ENCODE peak calls at places on chromosomes 7 and 10, in five cellular contexts. One of them, this sample, is unnamed.
A peak's percentile ranks its signal among the peaks of the same experiment; 100 is the strongest.

GRCh38 chr10:19592276-19592675 is 224.0 kb upstream of the PLXDC2 start:
- DNase-seq in mesendoderm: peak; percentile 20
- DNase-seq in RWPE1: peak; percentile 79
- DNase-seq in thoracic aorta: no peak
- DNase-seq in neuronal stem cell: no peak
- DNase-seq in this sample: no peak

GRCh38 chr10:70585555-70586243 is 16.8 kb downstream of the PRF1 start:
- DNase-seq in mesendoderm: no peak
- DNase-seq in RWPE1: no peak
- DNase-seq in thoracic aorta: no peak
- DNase-seq in neuronal stem cell: no peak
- DNase-seq in this sample: no peak

GRCh38 chr10:63720072-63720537 is 198.9 kb downstream of the REEP3 start:
- DNase-seq in mesendoderm: peak; percentile 82
- DNase-seq in RWPE1: peak; percentile 38
- DNase-seq in thoracic aorta: no peak
- DNase-seq in neuronal stem cell: peak; percentile 52
- DNase-seq in this sample: peak; percentile 83

GRCh38 chr7:130912910-130913720 is 179.1 kb upstream of the KLF14 start:
- DNase-seq in mesendoderm: peak; percentile 34
- DNase-seq in RWPE1: peak; percentile 80
- DNase-seq in thoracic aorta: peak; percentile 80
- DNase-seq in neuronal stem cell: no peak
- DNase-seq in this sample: no peak

GRCh38 chr10:6669269-6669859 is 89.3 kb upstream of the PRKCQ start:
- DNase-seq in mesendoderm: peak; percentile 53
- DNase-seq in RWPE1: peak; percentile 62
- DNase-seq in thoracic aorta: no peak
- DNase-seq in neuronal stem cell: peak; percentile 17
- DNase-seq in this sample: peak; percentile 77

GRCh38 chr7:149790754-149791360 is 17.5 kb upstream of the ZNF467 start:
- DNase-seq in mesendoderm: no peak
- DNase-seq in RWPE1: no peak
- DNase-seq in thoracic aorta: no peak
- DNase-seq in neuronal stem cell: no peak
- DNase-seq in this sample: no peak

GRCh38 chr7:40546616-40547501 is 412.1 kb downstream of the SUGCT start:
- DNase-seq in mesendoderm: no peak
- DNase-seq in RWPE1: no peak
- DNase-seq in thoracic aorta: no peak
- DNase-seq in neuronal stem cell: no peak
- DNase-seq in this sample: no peak

GRCh38 chr10:28331821-28332220 is 29.0 kb upstream of the MPP7 start:
- DNase-seq in mesendoderm: no peak
- DNase-seq in RWPE1: peak; percentile 27
- DNase-seq in thoracic aorta: no peak
- DNase-seq in neuronal stem cell: no peak
- DNase-seq in this sample: no peak

DNA sequence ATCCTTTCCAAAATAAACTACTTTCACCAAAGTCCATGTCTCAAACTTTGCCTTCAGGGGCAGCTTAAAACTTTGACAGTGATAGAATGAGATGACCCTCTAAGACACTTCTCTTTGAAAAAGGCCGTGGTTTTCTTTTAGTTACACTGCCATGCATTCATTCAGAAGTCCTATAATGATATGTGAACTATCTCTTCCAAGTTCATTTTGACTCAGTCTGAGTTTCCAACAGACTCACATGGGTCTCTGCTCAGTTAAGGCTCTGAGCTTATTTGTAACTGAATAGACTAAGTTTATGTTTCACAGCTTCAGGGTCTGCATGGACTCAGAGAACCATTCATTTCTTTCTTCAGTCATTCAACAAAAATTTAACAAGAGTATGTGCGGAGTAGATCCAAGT is 208.9 kb upstream of the PRSS1 start:
- DNase-seq in mesendoderm: no peak
- DNase-seq in RWPE1: no peak
- DNase-seq in thoracic aorta: no peak
- DNase-seq in neuronal stem cell: no peak
- DNase-seq in this sample: no peak
- H3K27ac ChIP-seq in mesendoderm: no peak overlapping the region
- H3K27ac ChIP-seq in RWPE1: no peak overlapping the region
- H3K27ac ChIP-seq in thoracic aorta: no peak overlapping the region
- H3K27ac ChIP-seq in neuronal stem cell: no peak overlapping the region
- H3K27ac ChIP-seq in this sample: no peak overlapping the region

GRCh38 chr7:154584352-154585252 is 418.3 kb downstream of the PAXIP1 start:
- DNase-seq in mesendoderm: peak; percentile 48
- DNase-seq in RWPE1: peak; percentile 16
- DNase-seq in thoracic aorta: no peak
- DNase-seq in neuronal stem cell: no peak
- DNase-seq in this sample: no peak
- H3K27ac ChIP-seq in mesendoderm: no peak overlapping the region
- H3K27ac ChIP-seq in RWPE1: no peak overlapping the region
- H3K27ac ChIP-seq in thoracic aorta: no peak overlapping the region
- H3K27ac ChIP-seq in neuronal stem cell: no peak overlapping the region
- H3K27ac ChIP-seq in this sample: no peak overlapping the region

GRCh38 chr7:4648111-4648510 is 34.0 kb upstream of the FOXK1 start:
- DNase-seq in mesendoderm: no peak
- DNase-seq in RWPE1: no peak
- DNase-seq in thoracic aorta: no peak
- DNase-seq in neuronal stem cell: no peak
- DNase-seq in this sample: no peak

GRCh38 chr7:4655311-4655710 is 26.8 kb upstream of the FOXK1 start:
- DNase-seq in mesendoderm: no peak
- DNase-seq in RWPE1: peak; percentile 61
- DNase-seq in thoracic aorta: no peak
- DNase-seq in neuronal stem cell: no peak
- DNase-seq in this sample: no peak

GRCh38 chr7:4653771-4654170 is 28.3 kb upstream of the FOXK1 start:
- DNase-seq in mesendoderm: no peak
- DNase-seq in RWPE1: no peak
- DNase-seq in thoracic aorta: no peak
- DNase-seq in neuronal stem cell: no peak
- DNase-seq in this sample: no peak

GRCh38 chr7:4645241-4645640 is 36.9 kb upstream of the FOXK1 start:
- DNase-seq in mesendoderm: no peak
- DNase-seq in RWPE1: no peak
- DNase-seq in thoracic aorta: no peak
- DNase-seq in neuronal stem cell: no peak
- DNase-seq in this sample: no peak

GRCh38 chr7:4650471-4651047 is 31.5 kb upstream of the FOXK1 start:
- DNase-seq in mesendoderm: peak; percentile 18
- DNase-seq in RWPE1: no peak
- DNase-seq in thoracic aorta: no peak
- DNase-seq in neuronal stem cell: peak; percentile 83
- DNase-seq in this sample: peak; percentile 72
- H3K27ac ChIP-seq in mesendoderm: peak overlapping the region; percentile 36
- H3K27ac ChIP-seq in RWPE1: peak overlapping the region; percentile 5
- H3K27ac ChIP-seq in thoracic aorta: peak overlapping the region; percentile 46
- H3K27ac ChIP-seq in neuronal stem cell: peak overlapping the region; percentile 98
- H3K27ac ChIP-seq in this sample: no peak overlapping the region

GRCh38 chr7:1172666-1173523 is 12.9 kb upstream of the ZFAND2A start:
- DNase-seq in mesendoderm: no peak
- DNase-seq in RWPE1: no peak
- DNase-seq in thoracic aorta: no peak
- DNase-seq in neuronal stem cell: no peak
- DNase-seq in this sample: no peak

GRCh38 chr7:1170741-1171501 is 10.9 kb upstream of the ZFAND2A start:
- DNase-seq in mesendoderm: no peak
- DNase-seq in RWPE1: no peak
- DNase-seq in thoracic aorta: no peak
- DNase-seq in neuronal stem cell: no peak
- DNase-seq in this sample: peak; percentile 23

GRCh38 chr7:1164436-1164835 is 4.4 kb upstream of the ZFAND2A start:
- DNase-seq in mesendoderm: no peak
- DNase-seq in RWPE1: no peak
- DNase-seq in thoracic aorta: no peak
- DNase-seq in neuronal stem cell: no peak
- DNase-seq in this sample: no peak

GRCh38 chr7:1168422-1168821 is 8.4 kb upstream of the ZFAND2A start:
- DNase-seq in mesendoderm: no peak
- DNase-seq in RWPE1: no peak
- DNase-seq in thoracic aorta: no peak
- DNase-seq in neuronal stem cell: no peak
- DNase-seq in this sample: no peak

DNA sequence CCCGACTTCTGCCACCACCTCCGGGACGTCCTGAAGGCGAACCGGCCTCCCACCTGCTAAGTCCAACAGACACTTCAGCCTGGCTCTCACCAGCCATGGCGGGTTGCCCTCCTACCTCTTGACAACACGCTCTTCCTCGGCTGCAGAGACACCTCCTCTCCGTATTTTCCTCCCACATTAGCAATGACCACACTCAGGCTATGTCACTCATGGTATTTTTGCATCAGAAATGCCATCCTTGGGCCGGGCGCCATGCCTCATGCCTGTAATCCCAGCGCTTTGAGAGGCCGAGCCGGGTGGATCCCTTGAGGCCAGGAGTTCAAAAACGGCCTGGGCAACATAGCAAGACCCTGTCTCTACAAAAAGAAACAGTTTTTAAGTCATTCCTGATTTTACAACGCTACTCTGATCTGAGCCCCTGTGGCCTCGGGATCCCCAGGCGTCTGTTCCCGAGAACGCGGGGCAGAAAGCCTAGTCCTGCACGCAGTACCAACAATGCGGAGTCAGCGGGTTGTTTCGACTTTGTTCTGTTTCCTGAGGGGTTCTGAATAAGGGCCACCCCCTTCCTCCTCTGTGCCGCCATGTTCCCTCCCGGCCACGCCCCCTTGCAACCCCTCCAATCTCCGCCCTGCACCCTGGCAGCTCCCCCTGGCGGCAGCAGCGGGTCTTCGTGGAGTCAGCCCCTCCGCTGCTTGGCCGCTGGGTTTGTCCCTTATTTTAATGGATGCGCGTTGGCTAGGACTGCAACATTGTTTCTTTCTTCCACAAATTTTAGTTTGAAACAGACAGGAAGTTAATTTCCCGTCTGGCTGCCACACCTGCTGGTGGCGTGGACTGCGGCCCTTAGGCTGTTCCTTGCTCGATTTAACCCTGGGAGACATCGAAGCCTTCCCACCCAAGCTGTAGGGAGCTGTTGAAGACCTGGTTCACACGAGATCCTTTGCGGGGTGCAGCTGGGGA is 9.7 kb upstream of the ZFAND2A start:
- DNase-seq in mesendoderm: peak; percentile 85
- DNase-seq in RWPE1: peak; percentile 75
- DNase-seq in thoracic aorta: peak; percentile 48
- DNase-seq in neuronal stem cell: peak; percentile 59
- DNase-seq in this sample: peak; percentile 98
- H3K27ac ChIP-seq in mesendoderm: no peak overlapping the region
- H3K27ac ChIP-seq in RWPE1: peak overlapping the region; percentile 22
- H3K27ac ChIP-seq in thoracic aorta: no peak overlapping the region
- H3K27ac ChIP-seq in neuronal stem cell: no peak overlapping the region
- H3K27ac ChIP-seq in this sample: peak overlapping the region; percentile 80

GRCh38 chr7:114416089-114416990 is 1.7 kb downstream of the FOXP2 start:
- DNase-seq in mesendoderm: no peak
- DNase-seq in RWPE1: no peak
- DNase-seq in thoracic aorta: no peak
- DNase-seq in neuronal stem cell: no peak
- DNase-seq in this sample: no peak

GRCh38 chr7:114412548-114412947 is 2.1 kb upstream of the FOXP2 start:
- DNase-seq in mesendoderm: no peak
- DNase-seq in RWPE1: no peak
- DNase-seq in thoracic aorta: no peak
- DNase-seq in neuronal stem cell: no peak
- DNase-seq in this sample: no peak

GRCh38 chr7:114413741-114414140 is 874 bp upstream of the FOXP2 start:
- DNase-seq in mesendoderm: no peak
- DNase-seq in RWPE1: no peak
- DNase-seq in thoracic aorta: no peak
- DNase-seq in neuronal stem cell: no peak
- DNase-seq in this sample: no peak

GRCh38 chr7:114414151-114415053 is at the start of gene FOXP2:
- DNase-seq in mesendoderm: peak; percentile 48
- DNase-seq in RWPE1: no peak
- DNase-seq in thoracic aorta: no peak
- DNase-seq in neuronal stem cell: no peak
- DNase-seq in this sample: no peak

DNA sequence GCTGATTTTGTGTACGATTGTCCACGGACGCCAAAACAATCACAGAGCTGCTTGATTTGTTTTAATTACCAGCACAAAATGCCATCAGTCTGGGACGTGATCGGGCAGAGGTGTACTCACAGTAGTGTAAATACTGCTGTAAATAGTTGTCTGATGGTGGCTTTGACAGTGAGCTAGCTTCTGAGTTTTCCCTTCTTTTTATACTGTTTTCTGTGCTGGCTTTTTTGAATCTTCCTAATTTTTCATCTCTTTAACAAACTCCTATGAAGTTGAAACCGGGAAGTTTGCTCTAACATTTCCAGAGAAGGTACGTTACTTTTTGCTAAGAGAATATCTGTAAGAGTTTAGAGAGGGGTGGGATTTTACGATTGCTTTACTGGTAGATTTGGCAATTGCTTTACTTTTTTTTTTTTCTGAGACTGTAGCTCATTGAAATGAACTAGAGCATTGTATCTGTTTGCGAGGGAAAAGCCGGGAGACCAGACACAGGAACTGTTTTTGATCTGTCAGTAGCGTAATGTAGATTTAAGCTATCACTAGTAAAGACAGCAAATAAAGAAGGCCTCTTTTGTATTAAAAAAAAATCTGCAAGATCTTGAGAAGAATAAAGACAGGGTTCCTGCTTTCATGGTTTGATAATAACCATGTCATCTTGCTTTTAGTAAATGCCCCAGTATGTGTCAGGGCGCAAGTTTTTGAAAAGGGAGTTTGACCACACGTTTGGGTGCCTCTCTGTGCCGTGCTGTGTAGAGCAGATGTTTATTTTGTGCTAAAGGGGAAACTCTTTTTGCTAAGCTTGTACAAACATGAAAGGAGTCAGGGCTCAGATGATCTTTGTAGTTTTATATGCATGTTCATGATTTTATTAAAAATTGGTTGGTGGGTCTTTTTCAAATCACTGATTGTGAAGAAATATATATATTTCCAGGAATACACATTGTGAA is 711 bp downstream of the FOXP2 start:
- DNase-seq in mesendoderm: no peak
- DNase-seq in RWPE1: no peak
- DNase-seq in thoracic aorta: no peak
- DNase-seq in neuronal stem cell: no peak
- DNase-seq in this sample: no peak
- H3K27ac ChIP-seq in mesendoderm: no peak overlapping the region
- H3K27ac ChIP-seq in RWPE1: no peak overlapping the region
- H3K27ac ChIP-seq in thoracic aorta: peak overlapping the region; percentile 45
- H3K27ac ChIP-seq in neuronal stem cell: no peak overlapping the region
- H3K27ac ChIP-seq in this sample: no peak overlapping the region